ENCODE peak calls at places on chromosomes 4 and X, in nine cellular contexts. One of them, this sample, is unnamed.

GRCh38 chr4:100016191-100016590 is 66.1 kb upstream of the H2AZ1 start:
- DNase-seq in nephron progenitor cell: no peak
- DNase-seq in dorsolateral prefrontal cortex: no peak
- DNase-seq in suprapubic skin: no peak
- DNase-seq in fibroblast of lung: peak; percentile 12
- DNase-seq in HCT116: no peak
- DNase-seq in mammary epithelial cell: no peak
- DNase-seq in heart left ventricle: no peak
- DNase-seq in HFFc6: peak; percentile 48
- DNase-seq in this sample: no peak

GRCh38 chr4:76607266-76607799 is 172.3 kb downstream of the SHROOM3 start:
- DNase-seq in nephron progenitor cell: no peak
- DNase-seq in dorsolateral prefrontal cortex: no peak
- DNase-seq in suprapubic skin: no peak
- DNase-seq in fibroblast of lung: peak; percentile 79
- DNase-seq in HCT116: no peak
- DNase-seq in mammary epithelial cell: no peak
- DNase-seq in heart left ventricle: no peak
- DNase-seq in HFFc6: peak; percentile 88
- DNase-seq in this sample: peak; percentile 56

GRCh38 chrX:23332101-23332887 is 2.4 kb upstream of the PTCHD1 start:
- DNase-seq in nephron progenitor cell: peak; percentile 36
- DNase-seq in dorsolateral prefrontal cortex: peak; percentile 47
- DNase-seq in suprapubic skin: no peak
- DNase-seq in fibroblast of lung: no peak
- DNase-seq in HCT116: no peak
- DNase-seq in mammary epithelial cell: no peak
- DNase-seq in heart left ventricle: no peak
- DNase-seq in HFFc6: no peak
- DNase-seq in this sample: no peak

GRCh38 chr4:128502818-128503527 is 215.4 kb upstream of the PGRMC2 start:
- DNase-seq in nephron progenitor cell: no peak
- DNase-seq in dorsolateral prefrontal cortex: no peak
- DNase-seq in suprapubic skin: no peak
- DNase-seq in fibroblast of lung: peak; percentile 48
- DNase-seq in HCT116: no peak
- DNase-seq in mammary epithelial cell: no peak
- DNase-seq in heart left ventricle: no peak
- DNase-seq in HFFc6: no peak
- DNase-seq in this sample: no peak

GRCh38 chr4:152206646-152207435 is 329.1 kb downstream of the FBXW7 start:
- DNase-seq in nephron progenitor cell: no peak
- DNase-seq in dorsolateral prefrontal cortex: no peak
- DNase-seq in suprapubic skin: no peak
- DNase-seq in fibroblast of lung: peak; percentile 37
- DNase-seq in HCT116: no peak
- DNase-seq in mammary epithelial cell: no peak
- DNase-seq in heart left ventricle: no peak
- DNase-seq in HFFc6: no peak
- DNase-seq in this sample: no peak

GRCh38 chr4:20289782-20290181 is 38.1 kb downstream of the SLIT2 start:
- DNase-seq in nephron progenitor cell: no peak
- DNase-seq in dorsolateral prefrontal cortex: no peak
- DNase-seq in suprapubic skin: no peak
- DNase-seq in fibroblast of lung: no peak
- DNase-seq in HCT116: no peak
- DNase-seq in mammary epithelial cell: no peak
- DNase-seq in heart left ventricle: no peak
- DNase-seq in HFFc6: no peak
- DNase-seq in this sample: no peak

GRCh38 chr4:123785515-123785914 is 388.9 kb downstream of the SPRY1 start:
- DNase-seq in nephron progenitor cell: no peak
- DNase-seq in dorsolateral prefrontal cortex: no peak
- DNase-seq in suprapubic skin: peak; percentile 84
- DNase-seq in fibroblast of lung: peak; percentile 99
- DNase-seq in HCT116: no peak
- DNase-seq in mammary epithelial cell: peak; percentile 85
- DNase-seq in heart left ventricle: peak; percentile 49
- DNase-seq in HFFc6: peak; percentile 73
- DNase-seq in this sample: no peak

GRCh38 chr4:158255727-158256324 is 45.5 kb downstream of the TMEM144 start:
- DNase-seq in nephron progenitor cell: no peak
- DNase-seq in dorsolateral prefrontal cortex: no peak
- DNase-seq in suprapubic skin: no peak
- DNase-seq in fibroblast of lung: peak; percentile 46
- DNase-seq in HCT116: peak; percentile 36
- DNase-seq in mammary epithelial cell: peak; percentile 27
- DNase-seq in heart left ventricle: no peak
- DNase-seq in HFFc6: peak; percentile 62
- DNase-seq in this sample: peak; percentile 26

GRCh38 chr4:6465985-6466384 is 6.4 kb downstream of the PPP2R2C start:
- DNase-seq in nephron progenitor cell: no peak
- DNase-seq in dorsolateral prefrontal cortex: no peak
- DNase-seq in suprapubic skin: no peak
- DNase-seq in fibroblast of lung: no peak
- DNase-seq in HCT116: no peak
- DNase-seq in mammary epithelial cell: no peak
- DNase-seq in heart left ventricle: no peak
- DNase-seq in HFFc6: no peak
- DNase-seq in this sample: no peak

GRCh38 chr4:145487626-145488025 is 6.0 kb downstream of the SMAD1 start:
- DNase-seq in nephron progenitor cell: no peak
- DNase-seq in dorsolateral prefrontal cortex: no peak
- DNase-seq in suprapubic skin: no peak
- DNase-seq in fibroblast of lung: no peak
- DNase-seq in HCT116: no peak
- DNase-seq in mammary epithelial cell: no peak
- DNase-seq in heart left ventricle: no peak
- DNase-seq in HFFc6: no peak
- DNase-seq in this sample: peak; percentile 77

GRCh38 chr4:172573899-172574298 is 594.7 kb upstream of the GALNT7 start:
- DNase-seq in nephron progenitor cell: no peak
- DNase-seq in dorsolateral prefrontal cortex: no peak
- DNase-seq in suprapubic skin: no peak
- DNase-seq in fibroblast of lung: no peak
- DNase-seq in HCT116: no peak
- DNase-seq in mammary epithelial cell: no peak
- DNase-seq in heart left ventricle: no peak
- DNase-seq in HFFc6: no peak
- DNase-seq in this sample: no peak

GRCh38 chr4:65976287-65976686 is 306.0 kb upstream of the EPHA5 start:
- DNase-seq in nephron progenitor cell: no peak
- DNase-seq in dorsolateral prefrontal cortex: no peak
- DNase-seq in suprapubic skin: no peak
- DNase-seq in fibroblast of lung: no peak
- DNase-seq in HCT116: no peak
- DNase-seq in mammary epithelial cell: no peak
- DNase-seq in heart left ventricle: no peak
- DNase-seq in HFFc6: no peak
- DNase-seq in this sample: no peak

GRCh38 chrX:77925764-77926163 is 15.3 kb downstream of the ATP7A start:
- DNase-seq in nephron progenitor cell: no peak
- DNase-seq in dorsolateral prefrontal cortex: no peak
- DNase-seq in suprapubic skin: no peak
- DNase-seq in fibroblast of lung: no peak
- DNase-seq in HCT116: no peak
- DNase-seq in mammary epithelial cell: no peak
- DNase-seq in heart left ventricle: no peak
- DNase-seq in HFFc6: no peak
- DNase-seq in this sample: no peak

GRCh38 chrX:122046815-122047214 is 999.4 kb downstream of the GLUD2 start:
- DNase-seq in nephron progenitor cell: no peak
- DNase-seq in dorsolateral prefrontal cortex: no peak
- DNase-seq in suprapubic skin: no peak
- DNase-seq in fibroblast of lung: peak; percentile 17
- DNase-seq in HCT116: no peak
- DNase-seq in mammary epithelial cell: peak; percentile 2
- DNase-seq in heart left ventricle: no peak
- DNase-seq in HFFc6: no peak
- DNase-seq in this sample: no peak

GRCh38 chr4:86496094-86497060 is 97.7 kb upstream of the PTPN13 start:
- DNase-seq in nephron progenitor cell: peak; percentile 32
- DNase-seq in dorsolateral prefrontal cortex: no peak
- DNase-seq in suprapubic skin: no peak
- DNase-seq in fibroblast of lung: peak; percentile 25
- DNase-seq in HCT116: peak; percentile 35
- DNase-seq in mammary epithelial cell: peak; percentile 52
- DNase-seq in heart left ventricle: no peak
- DNase-seq in HFFc6: peak; percentile 51
- DNase-seq in this sample: peak; percentile 48

GRCh38 chr4:173038192-173038896 is 130.3 kb upstream of the GALNT7 start:
- DNase-seq in nephron progenitor cell: no peak
- DNase-seq in dorsolateral prefrontal cortex: no peak
- DNase-seq in suprapubic skin: no peak
- DNase-seq in fibroblast of lung: no peak
- DNase-seq in HCT116: no peak
- DNase-seq in mammary epithelial cell: no peak
- DNase-seq in heart left ventricle: no peak
- DNase-seq in HFFc6: no peak
- DNase-seq in this sample: no peak

GRCh38 chr4:123777297-123777859 is 380.8 kb downstream of the SPRY1 start:
- DNase-seq in nephron progenitor cell: no peak
- DNase-seq in dorsolateral prefrontal cortex: no peak
- DNase-seq in suprapubic skin: no peak
- DNase-seq in fibroblast of lung: peak; percentile 61
- DNase-seq in HCT116: no peak
- DNase-seq in mammary epithelial cell: no peak
- DNase-seq in heart left ventricle: peak; percentile 39
- DNase-seq in HFFc6: no peak
- DNase-seq in this sample: no peak

GRCh38 chrX:3232262-3232950 is 114.0 kb downstream of the MXRA5 start:
- DNase-seq in nephron progenitor cell: no peak
- DNase-seq in dorsolateral prefrontal cortex: no peak
- DNase-seq in suprapubic skin: no peak
- DNase-seq in fibroblast of lung: no peak
- DNase-seq in HCT116: no peak
- DNase-seq in mammary epithelial cell: no peak
- DNase-seq in heart left ventricle: no peak
- DNase-seq in HFFc6: no peak
- DNase-seq in this sample: no peak

GRCh38 chrX:30822068-30822671 is 66.9 kb downstream of the TAB3 start:
- DNase-seq in nephron progenitor cell: no peak
- DNase-seq in dorsolateral prefrontal cortex: no peak
- DNase-seq in suprapubic skin: no peak
- DNase-seq in fibroblast of lung: no peak
- DNase-seq in HCT116: no peak
- DNase-seq in mammary epithelial cell: no peak
- DNase-seq in heart left ventricle: no peak
- DNase-seq in HFFc6: peak; percentile 1
- DNase-seq in this sample: peak; percentile 4
- TF ChIP-seq CTCF in nephron progenitor cell: no peak
- TF ChIP-seq CTCF in dorsolateral prefrontal cortex: no peak
- TF ChIP-seq CTCF in suprapubic skin: no peak
- TF ChIP-seq CTCF in fibroblast of lung: no peak
- TF ChIP-seq CTCF in HCT116: peak; percentile 21
- TF ChIP-seq CTCF in mammary epithelial cell: peak; percentile 25
- TF ChIP-seq CTCF in heart left ventricle: no peak
- TF ChIP-seq CTCF in HFFc6: peak; percentile 22
- TF ChIP-seq CTCF in this sample: no peak

GRCh38 chr4:150219841-150220240 is 141.6 kb downstream of the DCLK2 start:
- DNase-seq in nephron progenitor cell: no peak
- DNase-seq in dorsolateral prefrontal cortex: no peak
- DNase-seq in suprapubic skin: no peak
- DNase-seq in fibroblast of lung: peak; percentile 82
- DNase-seq in HCT116: no peak
- DNase-seq in mammary epithelial cell: no peak
- DNase-seq in heart left ventricle: no peak
- DNase-seq in HFFc6: no peak
- DNase-seq in this sample: no peak

GRCh38 chr4:150216725-150217124 is 138.5 kb downstream of the DCLK2 start:
- DNase-seq in nephron progenitor cell: no peak
- DNase-seq in dorsolateral prefrontal cortex: no peak
- DNase-seq in suprapubic skin: no peak
- DNase-seq in fibroblast of lung: no peak
- DNase-seq in HCT116: no peak
- DNase-seq in mammary epithelial cell: no peak
- DNase-seq in heart left ventricle: no peak
- DNase-seq in HFFc6: no peak
- DNase-seq in this sample: no peak

GRCh38 chr4:150217192-150217591 is 138.9 kb downstream of the DCLK2 start:
- DNase-seq in nephron progenitor cell: no peak
- DNase-seq in dorsolateral prefrontal cortex: no peak
- DNase-seq in suprapubic skin: no peak
- DNase-seq in fibroblast of lung: peak; percentile 89
- DNase-seq in HCT116: no peak
- DNase-seq in mammary epithelial cell: peak; percentile 70
- DNase-seq in heart left ventricle: no peak
- DNase-seq in HFFc6: peak; percentile 78
- DNase-seq in this sample: no peak

GRCh38 chr4:150217804-150218203 is 139.6 kb downstream of the DCLK2 start:
- DNase-seq in nephron progenitor cell: no peak
- DNase-seq in dorsolateral prefrontal cortex: no peak
- DNase-seq in suprapubic skin: no peak
- DNase-seq in fibroblast of lung: no peak
- DNase-seq in HCT116: no peak
- DNase-seq in mammary epithelial cell: no peak
- DNase-seq in heart left ventricle: no peak
- DNase-seq in HFFc6: no peak
- DNase-seq in this sample: no peak

GRCh38 chr4:150218447-150218846 is 140.2 kb downstream of the DCLK2 start:
- DNase-seq in nephron progenitor cell: no peak
- DNase-seq in dorsolateral prefrontal cortex: no peak
- DNase-seq in suprapubic skin: no peak
- DNase-seq in fibroblast of lung: no peak
- DNase-seq in HCT116: no peak
- DNase-seq in mammary epithelial cell: no peak
- DNase-seq in heart left ventricle: no peak
- DNase-seq in HFFc6: no peak
- DNase-seq in this sample: no peak
- TF ChIP-seq CTCF in nephron progenitor cell: no peak
- TF ChIP-seq CTCF in dorsolateral prefrontal cortex: no peak
- TF ChIP-seq CTCF in suprapubic skin: no peak
- TF ChIP-seq CTCF in fibroblast of lung: no peak
- TF ChIP-seq CTCF in HCT116: no peak
- TF ChIP-seq CTCF in mammary epithelial cell: no peak
- TF ChIP-seq CTCF in heart left ventricle: no peak
- TF ChIP-seq CTCF in HFFc6: no peak
- TF ChIP-seq CTCF in this sample: no peak

DNA sequence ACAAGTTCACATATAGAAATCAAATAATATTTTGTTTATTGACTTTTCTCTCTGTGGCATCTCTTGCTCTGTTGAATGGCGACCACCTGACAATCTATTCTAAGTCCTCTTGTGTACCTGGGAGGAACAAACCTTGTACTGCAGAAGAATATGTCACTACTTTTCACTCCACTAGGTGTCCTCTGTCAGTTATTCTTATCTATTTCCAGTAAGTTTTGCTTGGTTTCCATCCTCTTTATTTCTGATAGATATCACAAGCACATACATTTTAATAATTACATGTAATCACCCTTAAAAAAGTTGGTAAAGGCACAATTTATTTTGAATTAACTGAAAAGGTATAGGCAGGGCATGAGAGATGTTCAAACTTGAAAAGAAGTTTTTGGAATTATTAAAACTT is 238.4 kb downstream of the SNCA start:
- DNase-seq in nephron progenitor cell: no peak
- DNase-seq in dorsolateral prefrontal cortex: no peak
- DNase-seq in suprapubic skin: no peak
- DNase-seq in fibroblast of lung: peak; percentile 12
- DNase-seq in HCT116: peak; percentile 26
- DNase-seq in mammary epithelial cell: peak; percentile 11
- DNase-seq in heart left ventricle: no peak
- DNase-seq in HFFc6: peak; percentile 4
- DNase-seq in this sample: no peak
- TF ChIP-seq CTCF in nephron progenitor cell: peak; percentile 39
- TF ChIP-seq CTCF in dorsolateral prefrontal cortex: peak; percentile 22
- TF ChIP-seq CTCF in suprapubic skin: no peak
- TF ChIP-seq CTCF in fibroblast of lung: no peak
- TF ChIP-seq CTCF in HCT116: peak; percentile 38
- TF ChIP-seq CTCF in mammary epithelial cell: peak; percentile 46
- TF ChIP-seq CTCF in heart left ventricle: no peak
- TF ChIP-seq CTCF in HFFc6: peak; percentile 71
- TF ChIP-seq CTCF in this sample: no peak

GRCh38 chr4:33722800-33723511 is 2521.4 kb downstream of the ARAP2 start:
- DNase-seq in nephron progenitor cell: no peak
- DNase-seq in dorsolateral prefrontal cortex: no peak
- DNase-seq in suprapubic skin: no peak
- DNase-seq in fibroblast of lung: peak; percentile 9
- DNase-seq in HCT116: no peak
- DNase-seq in mammary epithelial cell: no peak
- DNase-seq in heart left ventricle: no peak
- DNase-seq in HFFc6: peak; percentile 22
- DNase-seq in this sample: no peak
- TF ChIP-seq CTCF in nephron progenitor cell: no peak
- TF ChIP-seq CTCF in dorsolateral prefrontal cortex: peak; percentile 53
- TF ChIP-seq CTCF in suprapubic skin: no peak
- TF ChIP-seq CTCF in fibroblast of lung: no peak
- TF ChIP-seq CTCF in HCT116: no peak
- TF ChIP-seq CTCF in mammary epithelial cell: no peak
- TF ChIP-seq CTCF in heart left ventricle: no peak
- TF ChIP-seq CTCF in HFFc6: peak; percentile 70
- TF ChIP-seq CTCF in this sample: no peak